ENCODE peak calls at places on chromosomes 5 and 9, in four cellular contexts. A, D, V and I are unnamed samples.
A peak's percentile ranks its signal among the peaks of the same experiment; 100 is the strongest.

GRCh38 chr5:118968925-118969375 is 19.4 kb downstream of the DTWD2 start:
- DNase-seq in V (no peak), A (no peak), D (peak; percentile 24), I (no peak)

GRCh38 chr5:171321447-171321846 is 12.4 kb downstream of the TLX3 start:
- DNase-seq in A (no peak), D (no peak), V (no peak), I (no peak)

GRCh38 chr5:132313378-132313777 is 19.2 kb downstream of the SLC22A4 start:
- DNase-seq in A (no peak), V (no peak), D (peak; percentile 48), I (no peak)

GRCh38 chr9:70553718-70554673 is 139.5 kb upstream of the KLF9 start:
- DNase-seq in D (peak; percentile 72), V (no peak), A (no peak), I (no peak)

GRCh38 chr9:125888220-125888619 is 141.0 kb downstream of the PBX3 start:
- DNase-seq in D (no peak), V (no peak), A (no peak), I (no peak)

GRCh38 chr5:111975133-111975532 is 218.1 kb upstream of the NREP start:
- DNase-seq in D (peak; percentile 27), V (no peak), A (no peak), I (no peak)

GRCh38 chr5:77181596-77182304 is 28.7 kb upstream of the PDE8B start:
- DNase-seq in A (no peak), V (no peak), D (no peak), I (no peak)

GRCh38 chr9:16213781-16214515 is 656.5 kb downstream of the BNC2 start:
- DNase-seq in V (no peak), A (no peak), D (peak; percentile 90), I (no peak)

GRCh38 chr9:27094640-27095039 is 14.4 kb upstream of the TEK start:
- DNase-seq in V (no peak), A (no peak), D (peak; percentile 77), I (no peak)

GRCh38 chr5:143314664-143315063 is 88.8 kb downstream of the NR3C1 start:
- DNase-seq in D (peak; percentile 65), V (no peak), A (no peak), I (no peak)

GRCh38 chr9:89378541-89378940 is 60.2 kb downstream of the SECISBP2 start:
- DNase-seq in D (no peak), A (no peak), V (no peak), I (no peak)

GRCh38 chr9:110217656-110218099 is 9.7 kb upstream of the C9orf152 start:
- DNase-seq in A (peak; percentile 8), D (peak; percentile 61), V (no peak), I (peak; percentile 42)